ENCODE peak calls at places on chromosomes 12 and 14, in eight cellular contexts. Z is SK-N-SH, S is A549, D is ovary, C is sigmoid colon, M is esophagus muscularis mucosa, F is HepG2, B is K562. G is an unnamed sample.

GRCh38 chr12:79911889-79912656 is 22.8 kb downstream of the PPP1R12A start:
- DNase-seq in Z (no peak), S (peak), D (no peak), C (no peak), M (no peak), F (no peak), B (no peak), G (no peak)

GRCh38 chr12:119178544-119179334 is at the start of gene HSPB8:
- DNase-seq in Z (peak), S (peak), D (peak), C (peak), M (peak), F (peak), B (peak), G (peak)

GRCh38 chr14:24418492-24418873 is 11.0 kb downstream of the CBLN3 start:
- DNase-seq in Z (no peak), S (no peak), D (peak), C (no peak), M (no peak), F (no peak), B (no peak), G (no peak)

GRCh38 chr12:120574106-120574505 is 7.1 kb downstream of the POP5 start:
- DNase-seq in Z (no peak), S (no peak), D (no peak), C (no peak), M (no peak), F (no peak), B (no peak), G (no peak)

GRCh38 chr14:105383083-105383730 is 15.1 kb upstream of the TEX22 start:
- DNase-seq in Z (no peak), S (no peak), D (no peak), C (no peak), M (no peak), F (no peak), B (no peak), G (no peak)

GRCh38 chr14:75578099-75578785 is at the start of gene FLVCR2:
- DNase-seq in Z (peak), S (peak), D (peak), C (peak), M (peak), F (peak), B (peak), G (peak)

GRCh38 chr12:112117685-112118084 is 7.7 kb upstream of the TRAFD1 start:
- DNase-seq in Z (no peak), S (peak), D (no peak), C (no peak), M (no peak), F (no peak), B (no peak), G (no peak)

GRCh38 chr14:99246536-99247083 is 25.4 kb downstream of the BCL11B start:
- DNase-seq in Z (no peak), S (no peak), D (no peak), C (no peak), M (no peak), F (no peak), B (no peak), G (peak)

GRCh38 chr14:90412058-90412457 is 15.2 kb downstream of the CALM1 start:
- DNase-seq in Z (no peak), S (no peak), D (no peak), C (no peak), M (no peak), F (no peak), B (no peak), G (no peak)

GRCh38 chr12:42802688-42803279 is 213.2 kb upstream of the PRICKLE1 start:
- DNase-seq in Z (no peak), S (no peak), D (no peak), C (no peak), M (no peak), F (no peak), B (no peak), G (no peak)

GRCh38 chr12:122788387-122788786 is 14.0 kb downstream of the CCDC62 start:
- DNase-seq in Z (no peak), S (no peak), D (no peak), C (no peak), M (peak), F (no peak), B (no peak), G (no peak)

GRCh38 chr12:122837306-122838265 is 2.3 kb downstream of the HIP1R start:
- DNase-seq in Z (no peak), S (no peak), D (no peak), C (no peak), M (no peak), F (peak), B (peak), G (peak)

GRCh38 chr12:116693259-116694227 is 44.3 kb downstream of the SPRING1 start:
- DNase-seq in Z (peak), S (no peak), D (no peak), C (no peak), M (no peak), F (peak), B (no peak), G (no peak)

GRCh38 chr14:98249476-98249875 is 1022.5 kb downstream of the BCL11B start:
- DNase-seq in Z (no peak), S (no peak), D (no peak), C (no peak), M (no peak), F (no peak), B (no peak), G (no peak)

GRCh38 chr12:124795081-124795948 is 68.3 kb downstream of the SCARB1 start:
- DNase-seq in Z (no peak), S (no peak), D (no peak), C (no peak), M (no peak), F (no peak), B (no peak), G (no peak)

GRCh38 chr14:50853891-50854290 is 18.0 kb upstream of the ABHD12B start:
- DNase-seq in Z (no peak), S (no peak), D (no peak), C (no peak), M (no peak), F (no peak), B (no peak), G (no peak)

GRCh38 chr12:92467886-92468285 is 234.9 kb upstream of the PLEKHG7 start:
- DNase-seq in Z (no peak), S (peak), D (no peak), C (no peak), M (no peak), F (no peak), B (peak), G (no peak)

GRCh38 chr14:59869381-59870255 is 958 bp downstream of the RTN1 start:
- DNase-seq in Z (peak), S (no peak), D (no peak), C (peak), M (no peak), F (no peak), B (no peak), G (peak)

GRCh38 chr14:103828315-103828967 is 18.9 kb downstream of the PPP1R13B start:
- DNase-seq in Z (no peak), S (no peak), D (peak), C (peak), M (no peak), F (no peak), B (no peak), G (no peak)

GRCh38 chr12:57759360-57759980 is 4.6 kb downstream of the MARCHF9 start:
- DNase-seq in Z (peak), S (peak), D (no peak), C (no peak), M (no peak), F (peak), B (peak), G (no peak)

GRCh38 chr12:80154261-80154660 is 54.9 kb downstream of the OTOGL start:
- DNase-seq in Z (no peak), S (peak), D (no peak), C (no peak), M (no peak), F (no peak), B (no peak), G (no peak)

GRCh38 chr12:108587826-108588225 is 10.1 kb downstream of the TMEM119 start:
- DNase-seq in Z (peak), S (no peak), D (no peak), C (no peak), M (no peak), F (no peak), B (no peak), G (no peak)

GRCh38 chr14:79670811-79671210 is 540.5 kb downstream of the DIO2 start:
- DNase-seq in Z (no peak), S (no peak), D (no peak), C (no peak), M (no peak), F (no peak), B (no peak), G (no peak)

GRCh38 chr14:38775986-38776385 is 327.0 kb downstream of the SEC23A start:
- DNase-seq in Z (no peak), S (no peak), D (no peak), C (no peak), M (no peak), F (no peak), B (no peak), G (no peak)

GRCh38 chr14:20855652-20856291 is 35.4 kb upstream of the RNASE3 start:
- DNase-seq in Z (peak), S (peak), D (peak), C (no peak), M (no peak), F (peak), B (peak), G (peak)

GRCh38 chr12:34295366-34296142 is 273.3 kb downstream of the ALG10 start:
- DNase-seq in Z (no peak), S (no peak), D (no peak), C (peak), M (no peak), F (no peak), B (no peak), G (no peak)

GRCh38 chr12:39368891-39369290 is 74.0 kb downstream of the KIF21A start:
- DNase-seq in Z (no peak), S (no peak), D (no peak), C (no peak), M (no peak), F (no peak), B (no peak), G (no peak)

GRCh38 chr14:72699852-72700257 is 194.0 kb downstream of the DPF3 start:
- DNase-seq in Z (no peak), S (peak), D (no peak), C (peak), M (no peak), F (no peak), B (peak), G (no peak)

GRCh38 chr12:105172037-105172436 is 63.9 kb downstream of the APPL2 start:
- DNase-seq in Z (no peak), S (no peak), D (no peak), C (no peak), M (no peak), F (no peak), B (no peak), G (no peak)

GRCh38 chr12:93390565-93391297 is 13.0 kb downstream of the NUDT4 start:
- DNase-seq in Z (no peak), S (no peak), D (no peak), C (no peak), M (no peak), F (no peak), B (no peak), G (no peak)

GRCh38 chr12:109952160-109952858 is 43.9 kb downstream of the GIT2 start:
- DNase-seq in Z (no peak), S (no peak), D (no peak), C (no peak), M (no peak), F (no peak), B (no peak), G (no peak)

GRCh38 chr12:113422030-113422900 is at the start of gene SDSL:
- DNase-seq in Z (peak), S (peak), D (peak), C (peak), M (peak), F (peak), B (peak), G (no peak)

GRCh38 chr12:113424915-113425823 is 3.0 kb downstream of the SDSL start:
- DNase-seq in Z (peak), S (peak), D (peak), C (no peak), M (no peak), F (peak), B (peak), G (no peak)

GRCh38 chr12:113420996-113421595 is 1.1 kb upstream of the SDSL start:
- DNase-seq in Z (no peak), S (no peak), D (no peak), C (no peak), M (no peak), F (peak), B (no peak), G (no peak)

GRCh38 chr12:113425960-113426453 is 3.8 kb downstream of the SDSL start:
- DNase-seq in Z (no peak), S (no peak), D (no peak), C (no peak), M (no peak), F (no peak), B (no peak), G (no peak)

DNA sequence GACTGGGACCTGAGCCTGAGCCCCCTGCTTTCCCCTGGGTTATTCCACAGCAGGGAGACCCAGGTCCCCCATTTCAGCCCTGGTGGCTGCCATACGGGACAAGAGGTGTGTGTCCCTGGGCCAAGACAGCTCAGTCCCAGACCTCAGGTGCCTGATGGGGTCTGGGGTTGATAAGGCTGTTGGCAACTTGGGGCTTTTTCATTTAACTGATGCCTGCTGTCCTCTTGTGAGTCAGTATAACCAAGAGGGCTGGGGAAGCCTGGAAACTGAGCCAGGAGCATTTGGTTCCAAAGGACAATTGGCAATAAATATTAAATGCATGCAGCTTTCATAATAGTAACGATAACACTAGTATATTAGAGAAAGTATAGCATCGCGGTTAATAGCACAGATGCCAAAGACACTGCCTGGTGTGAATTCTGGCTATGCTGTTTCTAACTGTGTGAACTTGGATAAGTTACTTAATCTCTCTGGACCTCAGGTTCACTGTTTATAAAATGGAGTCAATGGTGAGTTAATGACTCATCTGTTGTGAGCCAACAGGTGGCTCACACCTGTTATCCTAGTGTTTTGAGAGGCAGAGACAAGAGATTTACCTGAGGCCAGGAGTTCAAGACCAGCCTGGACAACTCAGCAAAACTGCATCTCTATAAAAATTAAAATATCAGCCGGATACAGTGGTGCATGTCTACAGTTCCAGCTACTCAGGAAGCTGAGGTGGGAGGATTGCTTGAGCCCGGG is 919 bp downstream of the SDSL start:
- DNase-seq in Z (no peak), S (no peak), D (no peak), C (no peak), M (no peak), F (no peak), B (no peak), G (no peak)
- H3K27ac ChIP-seq in Z (no peak), S (peak), D (no peak), C (no peak), M (peak), F (no peak), B (peak), G (peak)

GRCh38 chr12:2858334-2858733 is 1.5 kb upstream of the TEX52 start:
- DNase-seq in Z (no peak), S (no peak), D (no peak), C (no peak), M (no peak), F (no peak), B (no peak), G (no peak)

GRCh38 chr12:2860170-2860569 is 3.3 kb upstream of the TEX52 start:
- DNase-seq in Z (no peak), S (no peak), D (no peak), C (no peak), M (no peak), F (no peak), B (no peak), G (no peak)

GRCh38 chr12:2864198-2864597 is 7.4 kb upstream of the TEX52 start:
- DNase-seq in Z (no peak), S (no peak), D (no peak), C (no peak), M (no peak), F (no peak), B (no peak), G (no peak)

GRCh38 chr12:2858944-2859352 is 2.1 kb upstream of the TEX52 start:
- DNase-seq in Z (no peak), S (no peak), D (no peak), C (no peak), M (no peak), F (no peak), B (no peak), G (no peak)

DNA sequence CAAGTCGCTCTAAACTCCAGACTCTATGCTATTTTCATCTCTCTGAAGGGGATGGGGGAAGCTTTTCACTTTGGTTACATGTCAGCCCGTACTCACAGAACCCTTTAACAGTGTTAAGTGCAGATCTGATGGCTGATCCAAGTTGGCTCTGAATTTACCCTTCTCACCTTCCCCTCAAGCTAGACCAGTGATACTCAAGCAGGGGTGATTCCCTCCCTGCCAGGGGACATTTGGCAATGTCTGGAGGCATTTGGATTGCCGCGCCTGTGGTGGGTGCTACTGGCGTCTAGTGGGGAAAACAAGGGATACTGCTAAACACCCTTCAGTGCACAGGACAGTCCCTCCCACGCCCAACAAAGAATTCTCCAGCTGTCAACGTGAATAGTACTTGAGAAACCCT is 6.0 kb upstream of the TEX52 start:
- DNase-seq in Z (no peak), S (no peak), D (no peak), C (no peak), M (no peak), F (no peak), B (no peak), G (no peak)
- TF ChIP-seq EP300 in Z (no peak), S (no peak), D (no peak), C (no peak), M (no peak), F (no peak), B (no peak), G (no peak)

GRCh38 chr14:69459122-69459521 is 25.4 kb upstream of the PLEKHD1 start:
- DNase-seq in Z (no peak), S (no peak), D (no peak), C (no peak), M (no peak), F (no peak), B (no peak), G (no peak)

GRCh38 chr14:69460093-69460701 is 24.3 kb upstream of the PLEKHD1 start:
- DNase-seq in Z (peak), S (peak), D (peak), C (peak), M (no peak), F (peak), B (peak), G (peak)

GRCh38 chr14:69464829-69465228 is 19.7 kb upstream of the PLEKHD1 start:
- DNase-seq in Z (peak), S (no peak), D (no peak), C (no peak), M (no peak), F (no peak), B (no peak), G (no peak)

GRCh38 chr14:69464379-69464778 is 20.1 kb upstream of the PLEKHD1 start:
- DNase-seq in Z (no peak), S (no peak), D (no peak), C (no peak), M (no peak), F (no peak), B (no peak), G (no peak)
- H3K4me3 ChIP-seq in Z (no peak), S (no peak), D (no peak), C (no peak), M (no peak), F (no peak), B (no peak), G (no peak)

GRCh38 chr12:12180575-12180974 is 86.3 kb downstream of the LRP6 start:
- DNase-seq in Z (no peak), S (no peak), D (no peak), C (no peak), M (no peak), F (no peak), B (no peak), G (no peak)

GRCh38 chr12:12176402-12176801 is 90.4 kb downstream of the LRP6 start:
- DNase-seq in Z (no peak), S (no peak), D (no peak), C (no peak), M (no peak), F (no peak), B (no peak), G (no peak)

GRCh38 chr12:12180136-12180535 is 86.7 kb downstream of the LRP6 start:
- DNase-seq in Z (no peak), S (no peak), D (no peak), C (no peak), M (no peak), F (no peak), B (no peak), G (no peak)

GRCh38 chr12:12181516-12181915 is 85.3 kb downstream of the LRP6 start:
- DNase-seq in Z (no peak), S (no peak), D (no peak), C (no peak), M (no peak), F (no peak), B (no peak), G (no peak)

DNA sequence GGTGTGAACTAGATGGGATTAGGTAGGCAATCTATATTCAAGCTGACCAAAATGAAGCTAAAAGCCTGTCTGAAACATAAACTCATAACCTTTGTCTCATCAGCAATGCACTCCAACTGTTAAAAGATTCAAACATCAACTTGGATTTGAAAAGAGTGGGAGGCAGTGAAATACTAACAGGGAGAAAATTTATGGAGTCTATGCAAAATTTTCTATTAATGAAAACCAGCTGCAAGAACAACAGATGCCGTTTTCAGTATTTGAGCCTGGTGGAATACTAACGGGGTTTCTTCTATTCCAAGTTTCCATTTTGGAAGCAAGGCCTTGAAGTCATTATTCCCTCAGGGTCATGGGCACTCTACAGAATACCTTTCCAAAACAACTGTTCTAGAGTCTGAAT is 88.3 kb downstream of the LRP6 start:
- DNase-seq in Z (peak), S (no peak), D (no peak), C (no peak), M (no peak), F (no peak), B (no peak), G (no peak)
- H3K27ac ChIP-seq in Z (peak), S (no peak), D (peak), C (no peak), M (no peak), F (no peak), B (no peak), G (no peak)

GRCh38 chr12:15446798-15447197 is 124.5 kb downstream of the PTPRO start:
- DNase-seq in Z (no peak), S (peak), D (no peak), C (no peak), M (no peak), F (no peak), B (no peak), G (no peak)
- TF ChIP-seq EP300 in Z (no peak), S (no peak), D (no peak), C (no peak), M (no peak), F (no peak), B (no peak), G (no peak)

G was measured in upper lobe of left lung.